ENCODE peak calls at places on chromosomes 7 and 10, in ten cellular contexts. U, R, N, J, M, P, A, F, Y and Q are unnamed samples.

GRCh38 chr10:68424454-68425014 is 17.5 kb upstream of the RUFY2 start:
- DNase-seq in U (no peak), R (no peak), N (no peak), J (no peak), M (no peak), P (no peak), A (no peak), F (no peak), Y (no peak), Q (no peak)

GRCh38 chr7:157830331-157830730 is 493.5 kb downstream of the DNAJB6 start:
- DNase-seq in U (peak), R (no peak), N (peak), J (no peak), M (no peak), P (no peak), A (no peak), F (no peak), Y (no peak), Q (peak)

GRCh38 chr7:54615-55014 is 137.8 kb upstream of the FAM20C start:
- DNase-seq in U (no peak), R (no peak), N (no peak), J (no peak), M (no peak), P (no peak), A (no peak), F (no peak), Y (no peak), Q (no peak)

GRCh38 chr7:44530990-44531389 is 10.1 kb downstream of the NPC1L1 start:
- DNase-seq in U (no peak), R (no peak), N (no peak), J (no peak), M (peak), P (no peak), A (no peak), F (peak), Y (no peak), Q (no peak)

GRCh38 chr7:154767194-154767593 is 235.7 kb downstream of the PAXIP1 start:
- DNase-seq in U (no peak), R (no peak), N (no peak), J (no peak), M (no peak), P (no peak), A (no peak), F (no peak), Y (no peak), Q (no peak)

GRCh38 chr10:124559372-124560132 is 97.9 kb downstream of the LHPP start:
- DNase-seq in U (peak), R (no peak), N (no peak), J (no peak), M (no peak), P (no peak), A (no peak), F (no peak), Y (no peak), Q (no peak)

GRCh38 chr7:118855290-118855689 is 630.8 kb downstream of the ANKRD7 start:
- DNase-seq in U (no peak), R (no peak), N (peak), J (no peak), M (no peak), P (no peak), A (no peak), F (no peak), Y (no peak), Q (no peak)

GRCh38 chr10:132627736-132628512 is 90.3 kb downstream of the INPP5A start:
- DNase-seq in U (peak), R (no peak), N (peak), J (peak), M (no peak), P (peak), A (no peak), F (no peak), Y (no peak), Q (peak)

GRCh38 chr7:126574838-126575250 is 677.9 kb downstream of the GRM8 start:
- DNase-seq in U (no peak), R (no peak), N (no peak), J (peak), M (peak), P (no peak), A (no peak), F (no peak), Y (no peak), Q (no peak)

GRCh38 chr10:131267814-131268095 is 43.8 kb downstream of the TCERG1L start:
- DNase-seq in U (no peak), R (no peak), N (no peak), J (no peak), M (no peak), P (no peak), A (no peak), F (no peak), Y (no peak), Q (no peak)

GRCh38 chr10:119253433-119254174 is 46.2 kb downstream of the GRK5 start:
- DNase-seq in U (peak), R (no peak), N (no peak), J (peak), M (peak), P (peak), A (no peak), F (peak), Y (no peak), Q (peak)

GRCh38 chr10:69721690-69722310 is 79.9 kb upstream of the COL13A1 start:
- DNase-seq in U (peak), R (no peak), N (no peak), J (no peak), M (peak), P (peak), A (no peak), F (no peak), Y (no peak), Q (no peak)

GRCh38 chr10:69049564-69049955 is 38.3 kb upstream of the SRGN start:
- DNase-seq in U (peak), R (no peak), N (no peak), J (no peak), M (no peak), P (peak), A (no peak), F (no peak), Y (no peak), Q (no peak)

GRCh38 chr10:94402204-94403033 is at the start of gene TBC1D12:
- DNase-seq in U (peak), R (no peak), N (peak), J (peak), M (peak), P (peak), A (no peak), F (peak), Y (peak), Q (peak)